ENCODE peak calls at places on chromosomes 4 and X, in four cellular contexts. O is A549, E is spleen, A is breast epithelium. M is an unnamed sample. For H3K9me3, the result is how much of the 10 kb centered on the place peaks cover.

GRCh38 chr4:123023647-123024046 is 101.2 kb upstream of the NUDT6 start:
- DNase-seq in O (no peak), E (no peak), A (no peak), M (no peak)

GRCh38 chrX:155632424-155633100 is 19.8 kb upstream of the TMLHE start:
- DNase-seq in O (no peak), E (no peak), A (no peak), M (peak)

GRCh38 chr4:8721621-8722020 is 129.1 kb downstream of the CPZ start:
- DNase-seq in O (no peak), E (peak), A (peak), M (no peak)

GRCh38 chr4:118740869-118741268 is 55.7 kb downstream of the METTL14 start:
- DNase-seq in O (no peak), E (no peak), A (no peak), M (peak)

GRCh38 chrX:46589977-46590723 is 16.6 kb downstream of the CHST7 start:
- DNase-seq in O (peak), E (no peak), A (no peak), M (no peak)

GRCh38 chr4:183995489-183996049 is 90.5 kb downstream of the STOX2 start:
- DNase-seq in O (no peak), E (no peak), A (no peak), M (no peak)

GRCh38 chr4:65646136-65646535 is 24.2 kb downstream of the EPHA5 start:
- DNase-seq in O (no peak), E (no peak), A (no peak), M (no peak)

GRCh38 chrX:22124098-22124497 is 92.0 kb downstream of the PHEX start:
- DNase-seq in O (no peak), E (no peak), A (no peak), M (no peak)

GRCh38 chr4:155809835-155810234 is 51.0 kb downstream of the GUCY1B1 start:
- DNase-seq in O (peak), E (no peak), A (no peak), M (peak)

DNA sequence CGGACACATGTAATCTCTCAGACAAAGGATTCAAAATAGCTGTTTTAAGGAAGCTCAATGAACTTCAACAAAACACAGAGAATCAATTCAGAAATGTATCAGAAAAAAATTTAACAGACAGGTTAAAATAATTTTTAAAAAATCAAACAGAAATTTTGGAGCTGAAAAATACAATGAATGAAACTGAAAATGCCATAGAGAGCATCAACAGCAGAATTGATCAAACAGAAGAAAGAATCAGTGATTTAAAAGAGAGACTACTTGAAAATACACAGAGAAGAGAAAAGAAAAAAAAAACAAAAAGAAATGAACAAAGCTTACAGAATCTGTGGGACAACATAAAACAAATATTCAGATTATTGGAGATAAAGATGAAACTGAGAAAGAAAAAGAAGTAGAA is 118.8 kb upstream of the GYPA start:
- DNase-seq in O (no peak), E (no peak), A (no peak), M (no peak)
- H3K9me3 ChIP-seq in O (under half), E (under half), A (under half), M (under half)

GRCh38 chrX:151710457-151710856 is 5.4 kb upstream of the FATE1 start:
- DNase-seq in O (no peak), E (no peak), A (no peak), M (no peak)
- H3K9me3 ChIP-seq in O (under half), E (under half), A (under half), M (under half)

GRCh38 chr4:99685234-99685633 is 27.6 kb upstream of the C4orf54 start:
- DNase-seq in O (no peak), E (no peak), A (no peak), M (no peak)
- H3K9me3 ChIP-seq in O (under half), E (under half), A (under half), M (under half)

GRCh38 chrX:145919400-145919799 is 101.8 kb downstream of the SLITRK2 start:
- DNase-seq in O (no peak), E (no peak), A (no peak), M (no peak)
- H3K9me3 ChIP-seq in O (under half), E (under half), A (under half), M (under half)

M was measured in MM.1S.